ENCODE peak calls at places on chromosome 15, in six cellular contexts. One of them, this sample, is unnamed.
A peak's percentile ranks its signal among the peaks of the same experiment; 100 is the strongest.

GRCh38 chr15:101057841-101058407 is 138.8 kb downstream of the LRRK1 start:
- DNase-seq in trophoblast cell: no peak
- DNase-seq in SJSA1: no peak
- DNase-seq in caudate nucleus: no peak
- DNase-seq in brain microvascular endothelial cell: no peak
- DNase-seq in neural progenitor cell: no peak
- DNase-seq in this sample: no peak

GRCh38 chr15:82648257-82649103 is 1.3 kb upstream of the CPEB1 start:
- DNase-seq in trophoblast cell: no peak
- DNase-seq in SJSA1: no peak
- DNase-seq in caudate nucleus: no peak
- DNase-seq in brain microvascular endothelial cell: no peak
- DNase-seq in neural progenitor cell: peak; percentile 65
- DNase-seq in this sample: no peak

GRCh38 chr15:77225088-77225487 is 154.2 kb upstream of the TSPAN3 start:
- DNase-seq in trophoblast cell: no peak
- DNase-seq in SJSA1: no peak
- DNase-seq in caudate nucleus: no peak
- DNase-seq in brain microvascular endothelial cell: no peak
- DNase-seq in neural progenitor cell: no peak
- DNase-seq in this sample: no peak

GRCh38 chr15:65306551-65306950 is 2.1 kb downstream of the RNU5B-1 start:
- DNase-seq in trophoblast cell: no peak
- DNase-seq in SJSA1: no peak
- DNase-seq in caudate nucleus: no peak
- DNase-seq in brain microvascular endothelial cell: no peak
- DNase-seq in neural progenitor cell: no peak
- DNase-seq in this sample: no peak

GRCh38 chr15:31295660-31296059 is 31.0 kb upstream of the KLF13 start:
- DNase-seq in trophoblast cell: no peak
- DNase-seq in SJSA1: peak; percentile 35
- DNase-seq in caudate nucleus: no peak
- DNase-seq in brain microvascular endothelial cell: no peak
- DNase-seq in neural progenitor cell: no peak
- DNase-seq in this sample: no peak

GRCh38 chr15:24957691-24958090 is 2.9 kb downstream of the SNRPN start:
- DNase-seq in trophoblast cell: no peak
- DNase-seq in SJSA1: no peak
- DNase-seq in caudate nucleus: no peak
- DNase-seq in brain microvascular endothelial cell: no peak
- DNase-seq in neural progenitor cell: peak; percentile 31
- DNase-seq in this sample: no peak

GRCh38 chr15:90529369-90530249 is at the start of gene CRTC3:
- DNase-seq in trophoblast cell: peak; percentile 93
- DNase-seq in SJSA1: peak; percentile 52
- DNase-seq in caudate nucleus: peak; percentile 73
- DNase-seq in brain microvascular endothelial cell: peak; percentile 23
- DNase-seq in neural progenitor cell: peak; percentile 76
- DNase-seq in this sample: peak; percentile 46

GRCh38 chr15:54564142-54564541 is 585.9 kb downstream of the UNC13C start:
- DNase-seq in trophoblast cell: no peak
- DNase-seq in SJSA1: no peak
- DNase-seq in caudate nucleus: no peak
- DNase-seq in brain microvascular endothelial cell: no peak
- DNase-seq in neural progenitor cell: no peak
- DNase-seq in this sample: no peak

GRCh38 chr15:92393287-92393993 is at the start of gene ST8SIA2:
- DNase-seq in trophoblast cell: no peak
- DNase-seq in SJSA1: peak; percentile 60
- DNase-seq in caudate nucleus: no peak
- DNase-seq in brain microvascular endothelial cell: no peak
- DNase-seq in neural progenitor cell: peak; percentile 93
- DNase-seq in this sample: no peak

GRCh38 chr15:25850154-25851111 is 12.7 kb downstream of the ATP10A start:
- DNase-seq in trophoblast cell: peak; percentile 29
- DNase-seq in SJSA1: peak; percentile 94
- DNase-seq in caudate nucleus: no peak
- DNase-seq in brain microvascular endothelial cell: peak; percentile 58
- DNase-seq in neural progenitor cell: peak; percentile 67
- DNase-seq in this sample: no peak

GRCh38 chr15:33218071-33218491 is 23.6 kb upstream of the FMN1 start:
- DNase-seq in trophoblast cell: no peak
- DNase-seq in SJSA1: no peak
- DNase-seq in caudate nucleus: no peak
- DNase-seq in brain microvascular endothelial cell: no peak
- DNase-seq in neural progenitor cell: no peak
- DNase-seq in this sample: no peak

GRCh38 chr15:70151441-70151840 is 53.7 kb upstream of the TLE3 start:
- DNase-seq in trophoblast cell: no peak
- DNase-seq in SJSA1: no peak
- DNase-seq in caudate nucleus: no peak
- DNase-seq in brain microvascular endothelial cell: no peak
- DNase-seq in neural progenitor cell: no peak
- DNase-seq in this sample: no peak

GRCh38 chr15:31080618-31081017 is 20.9 kb downstream of the TRPM1 start:
- DNase-seq in trophoblast cell: peak; percentile 60
- DNase-seq in SJSA1: no peak
- DNase-seq in caudate nucleus: peak; percentile 40
- DNase-seq in brain microvascular endothelial cell: no peak
- DNase-seq in neural progenitor cell: peak; percentile 94
- DNase-seq in this sample: no peak

DNA sequence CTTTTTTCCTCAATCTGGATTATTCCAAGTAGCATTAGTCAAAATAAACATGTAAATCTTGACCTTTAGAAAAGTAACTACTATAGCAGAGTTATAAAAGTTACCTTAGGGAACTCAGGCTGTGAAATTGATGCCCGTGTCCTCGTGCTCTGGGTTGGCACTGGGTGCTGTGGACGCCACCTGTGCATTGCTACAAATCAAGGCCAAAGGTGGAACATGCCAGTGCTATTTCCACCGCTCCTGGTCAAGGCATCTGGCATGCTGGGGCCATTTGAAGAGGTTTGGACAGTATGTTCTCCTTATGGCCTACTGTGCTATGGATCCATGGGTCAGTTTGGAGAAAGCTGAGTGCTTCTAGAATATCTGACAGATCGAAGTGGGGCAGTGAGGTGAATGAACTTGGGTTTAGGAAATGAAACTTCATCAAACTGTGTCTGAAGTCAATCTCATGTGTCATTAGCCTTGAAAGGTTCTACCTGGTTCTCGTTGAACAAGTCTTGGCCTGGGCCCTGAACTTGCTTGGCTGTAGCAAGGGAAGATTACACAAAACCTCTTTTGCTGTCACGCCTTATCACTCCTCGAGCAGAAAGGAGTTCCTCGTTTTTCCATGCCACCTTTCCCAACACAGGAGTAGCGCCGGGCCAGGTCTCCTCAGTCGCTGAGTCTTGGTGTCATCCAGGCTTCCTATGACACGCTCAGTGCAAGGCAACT is 397.6 kb upstream of the RGMA start:
- DNase-seq in trophoblast cell: no peak
- DNase-seq in SJSA1: no peak
- DNase-seq in caudate nucleus: no peak
- DNase-seq in brain microvascular endothelial cell: no peak
- DNase-seq in neural progenitor cell: no peak
- DNase-seq in this sample: no peak
- H3K27ac ChIP-seq in trophoblast cell: no peak overlapping the region
- H3K27ac ChIP-seq in SJSA1: no peak overlapping the region
- H3K27ac ChIP-seq in caudate nucleus: no peak overlapping the region
- H3K27ac ChIP-seq in brain microvascular endothelial cell: no peak overlapping the region
- H3K27ac ChIP-seq in neural progenitor cell: no peak overlapping the region
- H3K27ac ChIP-seq in this sample: no peak overlapping the region

DNA sequence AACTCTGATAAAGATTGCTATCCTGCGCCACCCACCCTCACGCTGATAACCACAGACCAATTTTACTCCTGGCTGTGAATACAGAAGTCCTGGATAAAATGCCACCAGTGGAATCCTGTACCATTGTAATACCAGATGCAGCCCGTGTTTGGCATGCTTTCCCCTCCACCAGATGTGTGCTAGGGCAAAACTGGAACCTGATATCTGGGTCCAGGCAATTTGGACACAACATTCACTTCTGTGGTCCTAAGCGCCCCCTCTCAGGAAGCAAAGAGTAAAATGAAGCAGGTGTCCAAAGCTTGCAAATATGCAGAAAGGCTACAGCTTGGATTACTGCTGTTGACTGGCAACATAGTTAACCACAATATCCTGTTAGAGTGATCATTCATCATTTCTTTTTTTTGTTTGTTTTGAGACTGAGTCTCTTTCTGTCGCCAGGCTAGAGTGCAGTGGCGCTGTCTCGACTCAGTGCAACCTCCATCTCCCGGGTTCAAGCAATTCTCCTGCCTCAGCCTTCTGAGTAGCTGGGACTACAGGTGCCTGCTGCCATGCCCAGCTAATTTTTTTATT is 32.8 kb downstream of the LOXL1 start:
- DNase-seq in trophoblast cell: no peak
- DNase-seq in SJSA1: no peak
- DNase-seq in caudate nucleus: no peak
- DNase-seq in brain microvascular endothelial cell: no peak
- DNase-seq in neural progenitor cell: no peak
- DNase-seq in this sample: no peak
- H3K27ac ChIP-seq in trophoblast cell: no peak overlapping the region
- H3K27ac ChIP-seq in SJSA1: no peak overlapping the region
- H3K27ac ChIP-seq in caudate nucleus: no peak overlapping the region
- H3K27ac ChIP-seq in brain microvascular endothelial cell: no peak overlapping the region
- H3K27ac ChIP-seq in neural progenitor cell: no peak overlapping the region
- H3K27ac ChIP-seq in this sample: no peak overlapping the region

GRCh38 chr15:35654334-35654733 is 108.4 kb upstream of the DPH6 start:
- DNase-seq in trophoblast cell: no peak
- DNase-seq in SJSA1: no peak
- DNase-seq in caudate nucleus: no peak
- DNase-seq in brain microvascular endothelial cell: no peak
- DNase-seq in neural progenitor cell: no peak
- DNase-seq in this sample: no peak

DNA sequence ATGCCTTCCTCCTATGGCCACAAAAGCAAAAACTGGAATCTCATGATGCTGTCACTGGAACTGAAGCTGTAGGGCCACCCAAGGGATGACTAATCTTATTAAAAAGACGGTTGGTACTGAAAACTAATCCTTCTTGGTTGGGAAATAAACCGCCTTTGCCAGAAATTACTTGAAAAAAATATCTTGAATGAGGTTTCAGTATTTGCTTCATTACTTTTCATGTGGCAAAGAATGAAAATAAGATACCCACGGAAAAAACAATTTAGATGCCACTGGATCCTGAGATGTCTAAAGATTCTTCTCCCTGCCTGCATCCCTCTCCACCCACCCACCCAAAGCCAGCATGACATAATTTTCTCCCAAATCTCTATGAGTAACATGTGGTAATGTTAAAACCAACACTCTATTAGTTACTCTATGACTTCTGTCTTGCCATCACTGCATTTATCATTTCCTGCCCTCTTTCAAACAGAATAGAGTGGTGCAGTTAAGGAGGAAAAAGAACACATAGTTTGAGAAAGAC is 111.8 kb upstream of the DPH6 start:
- DNase-seq in trophoblast cell: peak; percentile 31
- DNase-seq in SJSA1: no peak
- DNase-seq in caudate nucleus: no peak
- DNase-seq in brain microvascular endothelial cell: peak; percentile 39
- DNase-seq in neural progenitor cell: peak; percentile 3
- DNase-seq in this sample: no peak
- H3K27ac ChIP-seq in trophoblast cell: no peak overlapping the region
- H3K27ac ChIP-seq in SJSA1: no peak overlapping the region
- H3K27ac ChIP-seq in caudate nucleus: no peak overlapping the region
- H3K27ac ChIP-seq in brain microvascular endothelial cell: peak overlapping the region; percentile 20
- H3K27ac ChIP-seq in neural progenitor cell: no peak overlapping the region
- H3K27ac ChIP-seq in this sample: no peak overlapping the region

GRCh38 chr15:85000189-85000864 is 18.7 kb downstream of the PDE8A start:
- DNase-seq in trophoblast cell: no peak
- DNase-seq in SJSA1: no peak
- DNase-seq in caudate nucleus: no peak
- DNase-seq in brain microvascular endothelial cell: no peak
- DNase-seq in neural progenitor cell: no peak
- DNase-seq in this sample: no peak

GRCh38 chr15:85002517-85002916 is 20.9 kb downstream of the PDE8A start:
- DNase-seq in trophoblast cell: no peak
- DNase-seq in SJSA1: no peak
- DNase-seq in caudate nucleus: no peak
- DNase-seq in brain microvascular endothelial cell: no peak
- DNase-seq in neural progenitor cell: no peak
- DNase-seq in this sample: no peak

GRCh38 chr15:85003593-85004312 is 22.1 kb downstream of the PDE8A start:
- DNase-seq in trophoblast cell: no peak
- DNase-seq in SJSA1: no peak
- DNase-seq in caudate nucleus: no peak
- DNase-seq in brain microvascular endothelial cell: no peak
- DNase-seq in neural progenitor cell: no peak
- DNase-seq in this sample: no peak

GRCh38 chr15:85004551-85004950 is 22.9 kb downstream of the PDE8A start:
- DNase-seq in trophoblast cell: no peak
- DNase-seq in SJSA1: no peak
- DNase-seq in caudate nucleus: no peak
- DNase-seq in brain microvascular endothelial cell: no peak
- DNase-seq in neural progenitor cell: no peak
- DNase-seq in this sample: no peak

GRCh38 chr15:85000937-85001336 is 19.3 kb downstream of the PDE8A start:
- DNase-seq in trophoblast cell: no peak
- DNase-seq in SJSA1: no peak
- DNase-seq in caudate nucleus: no peak
- DNase-seq in brain microvascular endothelial cell: no peak
- DNase-seq in neural progenitor cell: no peak
- DNase-seq in this sample: no peak
- H3K27ac ChIP-seq in trophoblast cell: no peak overlapping the region
- H3K27ac ChIP-seq in SJSA1: no peak overlapping the region
- H3K27ac ChIP-seq in caudate nucleus: no peak overlapping the region
- H3K27ac ChIP-seq in brain microvascular endothelial cell: no peak overlapping the region
- H3K27ac ChIP-seq in neural progenitor cell: no peak overlapping the region
- H3K27ac ChIP-seq in this sample: no peak overlapping the region

GRCh38 chr15:39850436-39850835 is 67.8 kb upstream of the FSIP1 start:
- DNase-seq in trophoblast cell: no peak
- DNase-seq in SJSA1: no peak
- DNase-seq in caudate nucleus: no peak
- DNase-seq in brain microvascular endothelial cell: no peak
- DNase-seq in neural progenitor cell: no peak
- DNase-seq in this sample: no peak

GRCh38 chr15:39854161-39854560 is 65.9 kb downstream of the GPR176 start:
- DNase-seq in trophoblast cell: no peak
- DNase-seq in SJSA1: no peak
- DNase-seq in caudate nucleus: no peak
- DNase-seq in brain microvascular endothelial cell: no peak
- DNase-seq in neural progenitor cell: no peak
- DNase-seq in this sample: no peak

GRCh38 chr15:39855400-39855799 is 64.7 kb downstream of the GPR176 start:
- DNase-seq in trophoblast cell: no peak
- DNase-seq in SJSA1: no peak
- DNase-seq in caudate nucleus: no peak
- DNase-seq in brain microvascular endothelial cell: no peak
- DNase-seq in neural progenitor cell: no peak
- DNase-seq in this sample: no peak

GRCh38 chr15:39852237-39852636 is 67.8 kb downstream of the GPR176 start:
- DNase-seq in trophoblast cell: no peak
- DNase-seq in SJSA1: no peak
- DNase-seq in caudate nucleus: no peak
- DNase-seq in brain microvascular endothelial cell: peak; percentile 43
- DNase-seq in neural progenitor cell: no peak
- DNase-seq in this sample: no peak

GRCh38 chr15:39851505-39852082 is 68.5 kb downstream of the GPR176 start:
- DNase-seq in trophoblast cell: no peak
- DNase-seq in SJSA1: no peak
- DNase-seq in caudate nucleus: no peak
- DNase-seq in brain microvascular endothelial cell: no peak
- DNase-seq in neural progenitor cell: no peak
- DNase-seq in this sample: no peak
- H3K27ac ChIP-seq in trophoblast cell: no peak overlapping the region
- H3K27ac ChIP-seq in SJSA1: peak overlapping the region; percentile 73
- H3K27ac ChIP-seq in caudate nucleus: no peak overlapping the region
- H3K27ac ChIP-seq in brain microvascular endothelial cell: peak overlapping the region; percentile 18
- H3K27ac ChIP-seq in neural progenitor cell: no peak overlapping the region
- H3K27ac ChIP-seq in this sample: no peak overlapping the region

GRCh38 chr15:75048394-75048793 is 25.0 kb downstream of the PPCDC start:
- DNase-seq in trophoblast cell: no peak
- DNase-seq in SJSA1: no peak
- DNase-seq in caudate nucleus: no peak
- DNase-seq in brain microvascular endothelial cell: no peak
- DNase-seq in neural progenitor cell: no peak
- DNase-seq in this sample: no peak
- H3K27ac ChIP-seq in trophoblast cell: no peak overlapping the region
- H3K27ac ChIP-seq in SJSA1: no peak overlapping the region
- H3K27ac ChIP-seq in caudate nucleus: no peak overlapping the region
- H3K27ac ChIP-seq in brain microvascular endothelial cell: no peak overlapping the region
- H3K27ac ChIP-seq in neural progenitor cell: no peak overlapping the region
- H3K27ac ChIP-seq in this sample: no peak overlapping the region